ENCODE peak calls at places on chromosomes 16 and 17, in eight cellular contexts. I, O, A, B, Y, W, L and C are unnamed samples.

GRCh38 chr16:1791943-1792812 is 1.3 kb downstream of the IGFALS start:
- DNase-seq in Y (peak; percentile 12), W (no peak), B (no peak), L (no peak), O (peak; percentile 63), I (no peak), A (no peak), C (no peak)

GRCh38 chr17:56178203-56178602 is 24.9 kb downstream of the ANKFN1 start:
- DNase-seq in A (no peak), I (no peak), O (no peak), L (no peak), B (no peak), Y (no peak), W (no peak), C (no peak)

GRCh38 chr17:31549525-31550388 is 158.3 kb downstream of the RAB11FIP4 start:
- DNase-seq in O (peak; percentile 95), A (peak; percentile 87), W (peak; percentile 89), L (peak; percentile 95), B (peak; percentile 88), Y (peak; percentile 93), I (peak; percentile 75), C (peak; percentile 73)

GRCh38 chr17:76241776-76242175 is 1.5 kb upstream of the RNF157 start:
- DNase-seq in I (no peak), W (no peak), O (no peak), Y (no peak), B (no peak), A (no peak), L (no peak), C (no peak)

GRCh38 chr17:2111691-2112090 is 56.8 kb downstream of the HIC1 start:
- DNase-seq in I (no peak), O (no peak), L (no peak), Y (no peak), B (no peak), W (no peak), A (peak; percentile 71), C (peak; percentile 22)

GRCh38 chr17:65101371-65101770 is 35.8 kb upstream of the RGS9 start:
- DNase-seq in L (no peak), A (no peak), I (no peak), W (no peak), O (no peak), Y (no peak), B (no peak), C (no peak)

GRCh38 chr17:49494937-49495841 is at the start of gene NGFR:
- DNase-seq in Y (peak; percentile 64), W (peak; percentile 44), B (peak; percentile 48), L (peak; percentile 33), I (no peak), O (no peak), A (no peak), C (peak; percentile 27)

GRCh38 chr16:4373909-4374742 is 2.5 kb downstream of the VASN start:
- DNase-seq in W (peak; percentile 47), B (peak; percentile 97), I (no peak), A (peak; percentile 88), Y (peak; percentile 68), L (peak; percentile 64), O (peak; percentile 86), C (peak; percentile 60)

GRCh38 chr17:65463242-65463641 is 98.2 kb downstream of the AXIN2 start:
- DNase-seq in Y (peak; percentile 66), A (peak; percentile 20), O (peak; percentile 85), I (no peak), L (no peak), W (peak; percentile 67), B (peak; percentile 78), C (peak; percentile 90)

GRCh38 chr17:27755706-27756466 is 44.4 kb downstream of the NOS2 start:
- DNase-seq in I (no peak), W (no peak), O (peak; percentile 52), Y (no peak), A (no peak), L (no peak), B (no peak), C (no peak)

GRCh38 chr17:53353919-53354351 is 468.8 kb upstream of the KIF2B start:
- DNase-seq in Y (no peak), B (no peak), I (no peak), A (no peak), L (peak; percentile 22), W (peak; percentile 64), O (no peak), C (no peak)

GRCh38 chr16:3480901-3481695 is 14.2 kb downstream of the C16orf90 start:
- DNase-seq in Y (no peak), L (no peak), O (no peak), B (no peak), W (no peak), I (no peak), A (no peak), C (no peak)

GRCh38 chr16:47018223-47018891 is 44.9 kb upstream of the DNAJA2 start:
- DNase-seq in B (no peak), O (no peak), L (peak; percentile 66), I (peak; percentile 98), A (peak; percentile 7), Y (no peak), W (peak; percentile 56), C (peak; percentile 52)

GRCh38 chr17:81902023-81902652 is at the start of gene NPB:
- DNase-seq in Y (no peak), O (peak; percentile 68), L (no peak), B (no peak), A (no peak), W (no peak), I (no peak), C (no peak)

GRCh38 chr17:81902653-81903414 is 796 bp downstream of the NPB start:
- DNase-seq in O (peak; percentile 64), I (no peak), W (no peak), Y (no peak), B (no peak), L (no peak), A (no peak), C (no peak)

GRCh38 chr17:81899514-81900166 is 2.4 kb upstream of the NPB start:
- DNase-seq in Y (no peak), I (no peak), A (no peak), W (no peak), O (no peak), L (no peak), B (no peak), C (no peak)

GRCh38 chr17:81900181-81900820 is 1.7 kb upstream of the NPB start:
- DNase-seq in L (no peak), O (no peak), I (no peak), Y (no peak), A (peak; percentile 40), W (no peak), B (no peak), C (peak; percentile 37)

GRCh38 chr17:81901167-81902022 is 643 bp upstream of the NPB start:
- DNase-seq in W (no peak), I (no peak), B (no peak), L (no peak), A (no peak), Y (no peak), O (no peak), C (no peak)
- H3K4me3 ChIP-seq in W (no peak overlapping the region), I (no peak overlapping the region), B (no peak overlapping the region), L (peak overlapping the region; percentile 16), A (no peak overlapping the region), Y (no peak overlapping the region), O (peak overlapping the region; percentile 33), C (no peak overlapping the region)

DNA sequence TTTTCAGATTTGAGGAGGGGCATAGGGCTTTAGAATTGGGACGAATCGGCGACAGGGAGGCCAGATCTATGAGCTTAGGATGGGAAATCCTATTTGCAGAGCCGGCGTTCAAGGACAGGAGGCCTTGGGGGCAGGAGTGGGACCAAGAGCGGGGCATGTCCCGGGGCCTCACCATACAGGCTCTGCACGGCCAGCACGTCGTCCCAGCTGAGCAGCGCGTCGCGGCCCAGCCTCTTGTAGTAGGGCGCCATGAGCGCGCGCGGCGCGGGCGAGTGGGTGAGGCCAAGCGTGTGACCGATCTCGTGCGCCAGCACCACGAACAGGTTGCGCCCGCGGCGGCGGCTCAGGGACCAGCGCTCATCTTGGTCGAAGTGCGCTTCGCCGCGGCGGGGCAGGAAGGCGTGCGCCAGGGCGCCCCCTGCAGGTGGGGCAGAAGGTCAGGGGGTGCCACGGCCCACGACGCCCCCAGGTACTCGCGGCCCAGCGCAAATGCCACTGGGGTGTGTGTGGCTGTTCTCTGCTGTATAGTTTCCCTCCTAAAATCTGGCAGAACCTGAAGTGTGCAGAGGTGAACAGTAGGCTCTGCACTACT is 9.3 kb downstream of the C17orf50 start:
- DNase-seq in B (no peak), O (no peak), A (no peak), L (no peak), I (no peak), W (no peak), Y (no peak), C (no peak)
- TF ChIP-seq CTCF in B (no peak), O (peak; percentile 15), A (peak; percentile 18), L (no peak), I (no peak), W (peak; percentile 47), Y (peak; percentile 21), C (peak; percentile 36)

DNA sequence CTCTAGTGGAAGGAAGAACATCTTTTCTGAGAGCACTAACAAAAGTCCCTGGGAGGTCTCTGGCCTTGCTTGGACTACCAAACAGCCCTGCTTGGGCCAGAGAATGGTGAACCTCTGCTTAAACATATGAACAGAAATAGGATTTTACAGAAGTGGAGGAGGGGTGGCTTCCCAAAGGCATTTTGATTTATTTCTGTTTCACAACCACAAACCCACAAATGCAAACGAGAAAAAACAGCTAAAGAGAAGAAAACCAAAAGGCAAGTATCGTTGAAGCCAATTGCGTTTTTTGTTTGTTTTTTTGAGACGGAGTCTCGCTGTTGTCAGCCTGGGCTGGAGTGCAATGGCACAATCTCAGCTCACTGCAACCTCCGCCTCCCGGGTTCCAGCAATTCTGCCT is 13.3 kb downstream of the GABARAPL2 start:
- DNase-seq in L (no peak), B (no peak), W (no peak), I (no peak), Y (no peak), A (no peak), O (no peak), C (no peak)
- H3K36me3 ChIP-seq in L (peaks cover 34% of the 10 kb centered on the region), B (no peaks in the 10 kb centered on the region), W (peaks cover 21% of the 10 kb centered on the region), I (peaks cover 9% of the 10 kb centered on the region), Y (peaks cover 14% of the 10 kb centered on the region), A (peaks cover 36% of the 10 kb centered on the region), O (peaks cover 60% of the 10 kb centered on the region), C (no peaks in the 10 kb centered on the region)

DNA sequence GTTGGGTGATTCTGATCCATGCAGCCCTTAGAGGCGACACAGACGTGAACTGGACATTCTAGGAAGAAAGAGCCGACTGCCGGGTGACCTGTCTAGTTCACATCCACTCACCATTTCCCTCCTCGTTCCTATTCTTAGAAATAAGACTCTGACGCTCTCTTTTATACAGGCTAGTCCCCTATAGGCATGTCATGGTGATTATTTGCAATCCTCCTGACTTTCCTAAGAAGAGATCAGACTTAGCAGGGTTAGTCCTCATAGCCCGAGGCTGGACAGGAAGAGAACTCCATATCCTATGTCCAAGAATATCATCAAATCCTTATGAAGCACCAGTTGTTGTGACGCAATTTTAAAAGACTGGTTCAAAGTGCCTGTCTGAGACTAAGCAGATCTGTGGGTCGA is 382.1 kb downstream of the SOX9 start:
- DNase-seq in B (no peak), L (no peak), O (no peak), I (no peak), A (no peak), W (no peak), Y (no peak), C (peak; percentile 71)
- H3K4me3 ChIP-seq in B (no peak overlapping the region), L (no peak overlapping the region), O (no peak overlapping the region), I (no peak overlapping the region), A (no peak overlapping the region), W (no peak overlapping the region), Y (no peak overlapping the region), C (no peak overlapping the region)

GRCh38 chr16:55056585-55057520 is 126.2 kb downstream of the IRX5 start:
- DNase-seq in O (peak; percentile 42), L (no peak), I (no peak), Y (no peak), B (no peak), W (no peak), A (no peak), C (no peak)
- TF ChIP-seq CTCF in O (no peak), L (no peak), I (no peak), Y (no peak), B (no peak), W (no peak), A (no peak), C (no peak)

GRCh38 chr17:20208717-20209116 is 199.6 kb downstream of the SPECC1 start:
- DNase-seq in B (peak; percentile 71), L (no peak), A (no peak), W (no peak), I (no peak), Y (no peak), O (no peak), C (no peak)
- H3K36me3 ChIP-seq in B (no peaks in the 10 kb centered on the region), L (no peaks in the 10 kb centered on the region), A (no peaks in the 10 kb centered on the region), W (peaks cover 3% of the 10 kb centered on the region), I (no peaks in the 10 kb centered on the region), Y (no peaks in the 10 kb centered on the region), O (no peaks in the 10 kb centered on the region), C (peaks cover 7% of the 10 kb centered on the region)